ENCODE peak calls at places on chromosome X, in six cellular contexts. One of them, this sample, is unnamed.

GRCh38 chrX:31715675-31716074 is 643.8 kb upstream of the FTHL17 start:
- DNase-seq in HCT116: no peak
- DNase-seq in SK-N-SH: no peak
- DNase-seq in GM23248: no peak
- DNase-seq in MM.1S: no peak
- DNase-seq in PC-3: peak; percentile 7
- DNase-seq in this sample: no peak

GRCh38 chrX:150313514-150313913 is 49.6 kb upstream of the MAMLD1 start:
- DNase-seq in SK-N-SH: no peak
- DNase-seq in PC-3: no peak
- DNase-seq in GM23248: no peak
- DNase-seq in HCT116: no peak
- DNase-seq in MM.1S: no peak
- DNase-seq in this sample: no peak

GRCh38 chrX:150355898-150356297 is 7.2 kb upstream of the MAMLD1 start:
- DNase-seq in MM.1S: no peak
- DNase-seq in GM23248: no peak
- DNase-seq in PC-3: no peak
- DNase-seq in HCT116: no peak
- DNase-seq in SK-N-SH: no peak
- DNase-seq in this sample: no peak

GRCh38 chrX:25941087-25941486 is 197.1 kb upstream of the MAGEB18 start:
- DNase-seq in MM.1S: no peak
- DNase-seq in GM23248: no peak
- DNase-seq in HCT116: no peak
- DNase-seq in PC-3: peak; percentile 26
- DNase-seq in SK-N-SH: no peak
- DNase-seq in this sample: no peak

GRCh38 chrX:85243761-85244410 is at the start of the genes SATL1 and ZNF711:
- DNase-seq in MM.1S: peak; percentile 12
- DNase-seq in HCT116: peak; percentile 13
- DNase-seq in SK-N-SH: peak; percentile 87
- DNase-seq in PC-3: no peak
- DNase-seq in GM23248: peak; percentile 29
- DNase-seq in this sample: peak; percentile 87

GRCh38 chrX:33721927-33722326 is 410.2 kb downstream of the FAM47A start:
- DNase-seq in HCT116: no peak
- DNase-seq in PC-3: no peak
- DNase-seq in MM.1S: peak; percentile 39
- DNase-seq in GM23248: no peak
- DNase-seq in SK-N-SH: no peak
- DNase-seq in this sample: no peak

GRCh38 chrX:118976599-118977340 is 2.4 kb downstream of the LONRF3 start:
- DNase-seq in SK-N-SH: peak; percentile 61
- DNase-seq in PC-3: peak; percentile 70
- DNase-seq in GM23248: peak; percentile 31
- DNase-seq in HCT116: no peak
- DNase-seq in MM.1S: no peak
- DNase-seq in this sample: no peak

GRCh38 chrX:65688403-65688881 is 21.0 kb downstream of the MSN start:
- DNase-seq in GM23248: peak; percentile 78
- DNase-seq in HCT116: no peak
- DNase-seq in PC-3: no peak
- DNase-seq in SK-N-SH: no peak
- DNase-seq in MM.1S: peak; percentile 85
- DNase-seq in this sample: no peak

GRCh38 chrX:103343105-103343504 is 13.1 kb downstream of the TCEAL7 start:
- DNase-seq in HCT116: peak; percentile 16
- DNase-seq in SK-N-SH: peak; percentile 44
- DNase-seq in GM23248: peak; percentile 59
- DNase-seq in MM.1S: peak; percentile 32
- DNase-seq in PC-3: peak; percentile 71
- DNase-seq in this sample: peak; percentile 24

GRCh38 chrX:34382416-34382815 is 250.3 kb upstream of the FAM47A start:
- DNase-seq in HCT116: no peak
- DNase-seq in SK-N-SH: no peak
- DNase-seq in GM23248: peak; percentile 2
- DNase-seq in MM.1S: no peak
- DNase-seq in PC-3: peak; percentile 31
- DNase-seq in this sample: no peak

GRCh38 chrX:52995974-52996304 is 37.6 kb upstream of the FAM156A start:
- DNase-seq in HCT116: no peak
- DNase-seq in PC-3: no peak
- DNase-seq in SK-N-SH: no peak
- DNase-seq in GM23248: no peak
- DNase-seq in MM.1S: no peak
- DNase-seq in this sample: no peak

GRCh38 chrX:64394059-64394873 is 986 bp downstream of the MTMR8 start:
- DNase-seq in MM.1S: no peak
- DNase-seq in SK-N-SH: peak; percentile 5
- DNase-seq in HCT116: no peak
- DNase-seq in GM23248: no peak
- DNase-seq in PC-3: no peak
- DNase-seq in this sample: no peak

GRCh38 chrX:10900585-10901289 is 210.4 kb upstream of the HCCS start:
- DNase-seq in HCT116: no peak
- DNase-seq in MM.1S: no peak
- DNase-seq in PC-3: peak; percentile 84
- DNase-seq in GM23248: peak; percentile 51
- DNase-seq in SK-N-SH: no peak
- DNase-seq in this sample: no peak
- TF ChIP-seq EZH2phosphoT487 in HCT116: no peak
- TF ChIP-seq EZH2phosphoT487 in MM.1S: no peak
- TF ChIP-seq EZH2phosphoT487 in PC-3: no peak
- TF ChIP-seq EZH2phosphoT487 in GM23248: no peak
- TF ChIP-seq EZH2phosphoT487 in SK-N-SH: no peak
- TF ChIP-seq EZH2phosphoT487 in this sample: no peak

GRCh38 chrX:24647257-24648058 is at the start of gene PCYT1B:
- DNase-seq in MM.1S: peak; percentile 66
- DNase-seq in PC-3: no peak
- DNase-seq in GM23248: peak; percentile 61
- DNase-seq in SK-N-SH: peak; percentile 74
- DNase-seq in HCT116: no peak
- DNase-seq in this sample: peak; percentile 94

GRCh38 chrX:24646745-24647182 is 383 bp downstream of the PCYT1B start:
- DNase-seq in PC-3: no peak
- DNase-seq in SK-N-SH: peak; percentile 10
- DNase-seq in HCT116: no peak
- DNase-seq in MM.1S: no peak
- DNase-seq in GM23248: peak; percentile 13
- DNase-seq in this sample: peak; percentile 93

GRCh38 chrX:24643116-24643515 is 4.0 kb downstream of the PCYT1B start:
- DNase-seq in GM23248: peak; percentile 2
- DNase-seq in SK-N-SH: no peak
- DNase-seq in HCT116: no peak
- DNase-seq in PC-3: peak; percentile 61
- DNase-seq in MM.1S: no peak
- DNase-seq in this sample: no peak
- H3K4me3 ChIP-seq in GM23248: no peak overlapping the region
- H3K4me3 ChIP-seq in SK-N-SH: no peak overlapping the region
- H3K4me3 ChIP-seq in HCT116: no peak overlapping the region
- H3K4me3 ChIP-seq in PC-3: no peak overlapping the region
- H3K4me3 ChIP-seq in MM.1S: no peak overlapping the region
- H3K4me3 ChIP-seq in this sample: no peak overlapping the region

GRCh38 chrX:20350598-20350997 is 83.9 kb upstream of the RPS6KA3 start:
- DNase-seq in SK-N-SH: no peak
- DNase-seq in PC-3: no peak
- DNase-seq in GM23248: no peak
- DNase-seq in HCT116: no peak
- DNase-seq in MM.1S: no peak
- DNase-seq in this sample: no peak

GRCh38 chrX:20352504-20352903 is 85.8 kb upstream of the RPS6KA3 start:
- DNase-seq in GM23248: no peak
- DNase-seq in HCT116: no peak
- DNase-seq in PC-3: no peak
- DNase-seq in SK-N-SH: no peak
- DNase-seq in MM.1S: no peak
- DNase-seq in this sample: no peak

GRCh38 chrX:20355187-20355586 is 88.5 kb upstream of the RPS6KA3 start:
- DNase-seq in GM23248: no peak
- DNase-seq in PC-3: no peak
- DNase-seq in HCT116: no peak
- DNase-seq in MM.1S: no peak
- DNase-seq in SK-N-SH: no peak
- DNase-seq in this sample: no peak

GRCh38 chrX:20352935-20353336 is 86.2 kb upstream of the RPS6KA3 start:
- DNase-seq in SK-N-SH: no peak
- DNase-seq in GM23248: no peak
- DNase-seq in PC-3: no peak
- DNase-seq in HCT116: no peak
- DNase-seq in MM.1S: no peak
- DNase-seq in this sample: no peak

GRCh38 chrX:20354505-20354904 is 87.8 kb upstream of the RPS6KA3 start:
- DNase-seq in GM23248: no peak
- DNase-seq in HCT116: no peak
- DNase-seq in SK-N-SH: no peak
- DNase-seq in MM.1S: no peak
- DNase-seq in PC-3: no peak
- DNase-seq in this sample: no peak
- H3K9ac ChIP-seq in GM23248: no peak overlapping the region
- H3K9ac ChIP-seq in HCT116: no peak overlapping the region
- H3K9ac ChIP-seq in SK-N-SH: no peak overlapping the region
- H3K9ac ChIP-seq in MM.1S: no peak overlapping the region
- H3K9ac ChIP-seq in PC-3: no peak overlapping the region
- H3K9ac ChIP-seq in this sample: no peak overlapping the region

GRCh38 chrX:10167573-10167972 is 10.8 kb downstream of the CLCN4 start:
- DNase-seq in SK-N-SH: no peak
- DNase-seq in GM23248: no peak
- DNase-seq in MM.1S: peak; percentile 19
- DNase-seq in PC-3: no peak
- DNase-seq in HCT116: no peak
- DNase-seq in this sample: no peak
- TF ChIP-seq EZH2phosphoT487 in SK-N-SH: no peak
- TF ChIP-seq EZH2phosphoT487 in GM23248: no peak
- TF ChIP-seq EZH2phosphoT487 in MM.1S: no peak
- TF ChIP-seq EZH2phosphoT487 in PC-3: no peak
- TF ChIP-seq EZH2phosphoT487 in HCT116: no peak
- TF ChIP-seq EZH2phosphoT487 in this sample: no peak

GRCh38 chrX:153925387-153925738 is 701 bp downstream of the ARHGAP4 start:
- DNase-seq in GM23248: no peak
- DNase-seq in HCT116: no peak
- DNase-seq in MM.1S: peak; percentile 81
- DNase-seq in SK-N-SH: no peak
- DNase-seq in PC-3: no peak
- DNase-seq in this sample: no peak
- H3K4me3 ChIP-seq in GM23248: no peak overlapping the region
- H3K4me3 ChIP-seq in HCT116: peak overlapping the region; percentile 69
- H3K4me3 ChIP-seq in MM.1S: peak overlapping the region; percentile 90
- H3K4me3 ChIP-seq in SK-N-SH: no peak overlapping the region
- H3K4me3 ChIP-seq in PC-3: no peak overlapping the region
- H3K4me3 ChIP-seq in this sample: peak overlapping the region; percentile 63

GRCh38 chrX:16838202-16839066 is 31.7 kb downstream of the RBBP7 start:
- DNase-seq in PC-3: no peak
- DNase-seq in SK-N-SH: no peak
- DNase-seq in GM23248: peak; percentile 83
- DNase-seq in HCT116: no peak
- DNase-seq in MM.1S: no peak
- DNase-seq in this sample: peak; percentile 16
- H3K9ac ChIP-seq in PC-3: no peak overlapping the region
- H3K9ac ChIP-seq in SK-N-SH: peak overlapping the region; percentile 7
- H3K9ac ChIP-seq in GM23248: peak overlapping the region; percentile 62
- H3K9ac ChIP-seq in HCT116: no peak overlapping the region
- H3K9ac ChIP-seq in MM.1S: no peak overlapping the region
- H3K9ac ChIP-seq in this sample: no peak overlapping the region

DNA sequence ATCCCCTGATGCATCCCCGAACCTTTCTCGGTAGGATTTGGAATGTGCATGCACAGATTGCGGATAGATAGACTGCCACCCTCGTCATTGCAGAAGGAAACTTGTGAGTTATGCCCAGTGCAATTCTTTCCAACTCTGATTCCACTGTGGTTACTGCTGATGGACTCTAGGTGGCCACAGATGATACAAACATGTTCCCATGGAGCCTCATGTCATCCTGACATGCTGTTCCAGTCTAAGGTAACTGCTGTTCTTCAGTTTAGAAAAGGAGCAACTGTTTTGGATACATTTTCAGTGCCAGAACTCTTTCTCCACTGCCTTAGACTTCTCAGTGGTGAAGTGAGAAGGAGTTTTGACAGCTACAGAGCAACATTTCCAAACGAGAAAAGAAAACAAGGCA is 9.0 kb upstream of the VCX3B start:
- DNase-seq in SK-N-SH: no peak
- DNase-seq in PC-3: peak; percentile 52
- DNase-seq in MM.1S: no peak
- DNase-seq in HCT116: no peak
- DNase-seq in GM23248: no peak
- DNase-seq in this sample: no peak
- TF ChIP-seq EZH2phosphoT487 in SK-N-SH: no peak
- TF ChIP-seq EZH2phosphoT487 in PC-3: no peak
- TF ChIP-seq EZH2phosphoT487 in MM.1S: no peak
- TF ChIP-seq EZH2phosphoT487 in HCT116: no peak
- TF ChIP-seq EZH2phosphoT487 in GM23248: no peak
- TF ChIP-seq EZH2phosphoT487 in this sample: no peak

GRCh38 chrX:83512111-83512510 is 4.0 kb downstream of the POU3F4 start:
- DNase-seq in SK-N-SH: no peak
- DNase-seq in PC-3: no peak
- DNase-seq in MM.1S: no peak
- DNase-seq in GM23248: no peak
- DNase-seq in HCT116: no peak
- DNase-seq in this sample: no peak
- H3K4me3 ChIP-seq in SK-N-SH: no peak overlapping the region
- H3K4me3 ChIP-seq in PC-3: no peak overlapping the region
- H3K4me3 ChIP-seq in MM.1S: no peak overlapping the region
- H3K4me3 ChIP-seq in GM23248: no peak overlapping the region
- H3K4me3 ChIP-seq in HCT116: no peak overlapping the region
- H3K4me3 ChIP-seq in this sample: no peak overlapping the region

DNA sequence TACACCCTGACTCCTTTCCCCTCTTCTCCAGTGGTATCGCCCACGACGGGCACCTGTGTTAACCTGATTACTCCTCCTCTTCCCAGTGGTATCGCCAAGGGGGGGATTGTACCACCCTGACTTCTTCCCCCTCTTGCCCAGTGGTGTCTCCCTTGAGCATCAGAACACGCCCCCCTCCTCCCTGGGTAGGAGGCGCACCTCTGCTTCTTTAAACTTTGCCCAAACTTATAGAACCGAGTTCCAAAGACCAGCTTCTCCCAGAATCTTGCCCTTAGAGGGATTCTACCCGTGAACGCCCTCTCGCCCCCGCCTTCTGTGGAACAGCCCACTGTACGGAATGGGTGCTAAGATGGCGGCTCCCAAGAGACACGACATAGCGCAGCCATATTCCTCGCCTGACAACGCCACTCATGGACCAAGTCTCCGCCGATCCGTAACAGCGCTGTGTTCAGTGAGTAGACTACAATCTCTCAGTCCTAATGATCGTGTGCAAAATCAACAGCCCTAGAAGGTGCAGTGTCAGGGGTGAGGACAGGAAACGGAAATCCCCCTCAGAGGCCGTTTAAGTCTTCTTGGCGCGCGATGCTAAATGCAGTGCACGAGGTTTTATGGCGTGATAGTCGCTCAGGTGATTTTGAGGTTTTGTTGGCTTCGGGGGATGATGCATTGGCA is 4.2 kb upstream of the ZNF157 start:
- DNase-seq in MM.1S: peak; percentile 63
- DNase-seq in HCT116: no peak
- DNase-seq in SK-N-SH: peak; percentile 70
- DNase-seq in PC-3: peak; percentile 43
- DNase-seq in GM23248: peak; percentile 80
- DNase-seq in this sample: peak; percentile 79
- H3K9ac ChIP-seq in MM.1S: peak overlapping the region; percentile 12
- H3K9ac ChIP-seq in HCT116: no peak overlapping the region
- H3K9ac ChIP-seq in SK-N-SH: peak overlapping the region; percentile 48
- H3K9ac ChIP-seq in PC-3: no peak overlapping the region
- H3K9ac ChIP-seq in GM23248: peak overlapping the region; percentile 29
- H3K9ac ChIP-seq in this sample: no peak overlapping the region

This sample was measured in neural progenitor cell.